ENCODE peak calls at places on chromosomes 16 and 17, in nine cellular contexts. Q is PC-3, N is body of pancreas, S is mucosa of descending colon, U is bronchial epithelial cell, W is cardiac fibroblast, T is AG04450, X is Peyer's patch, J is fibroblast of the aortic adventitia. P is an unnamed sample.
A peak's percentile ranks its signal among the peaks of the same experiment; 100 is the strongest.

GRCh38 chr16:14337303-14338191 is 266.4 kb downstream of the MRTFB start:
- DNase-seq in Q (no peak), N (peak; percentile 45), S (no peak), U (peak; percentile 38), W (peak; percentile 12), T (no peak), X (no peak), J (peak; percentile 49), P (no peak)

GRCh38 chr17:58339775-58340622 is 11.4 kb upstream of the TSPOAP1 start:
- DNase-seq in Q (no peak), N (no peak), S (no peak), U (no peak), W (no peak), T (no peak), X (no peak), J (no peak), P (no peak)

GRCh38 chr16:83068686-83069085 is 441.9 kb downstream of the CDH13 start:
- DNase-seq in Q (no peak), N (no peak), S (no peak), U (no peak), W (peak; percentile 68), T (no peak), X (no peak), J (peak; percentile 67), P (no peak)

GRCh38 chr17:81193470-81194224 is 27.6 kb upstream of the AATK start:
- DNase-seq in Q (no peak), N (no peak), S (no peak), U (no peak), W (no peak), T (no peak), X (no peak), J (peak; percentile 15), P (no peak)

GRCh38 chr17:17876959-17877547 is 40.3 kb upstream of the SREBF1 start:
- DNase-seq in Q (no peak), N (peak; percentile 55), S (no peak), U (peak; percentile 33), W (peak; percentile 36), T (no peak), X (no peak), J (peak; percentile 79), P (no peak)

GRCh38 chr17:34306466-34306865 is 12.8 kb upstream of the CCL8 start:
- DNase-seq in Q (peak; percentile 10), N (peak; percentile 12), S (no peak), U (peak; percentile 71), W (peak; percentile 94), T (no peak), X (no peak), J (peak; percentile 94), P (peak; percentile 41)

GRCh38 chr17:76262732-76263344 is 2.3 kb upstream of the UBALD2 start:
- DNase-seq in Q (peak; percentile 94), N (peak; percentile 88), S (peak; percentile 83), U (peak; percentile 63), W (no peak), T (no peak), X (peak; percentile 60), J (no peak), P (peak; percentile 71)

GRCh38 chr16:14194706-14195105 is 123.6 kb downstream of the MRTFB start:
- DNase-seq in Q (no peak), N (no peak), S (no peak), U (no peak), W (no peak), T (no peak), X (no peak), J (no peak), P (no peak)

GRCh38 chr16:9258423-9259051 is 167.1 kb downstream of the HAPSTR1 start:
- DNase-seq in Q (peak; percentile 39), N (peak; percentile 61), S (peak; percentile 41), U (peak; percentile 9), W (peak; percentile 6), T (no peak), X (no peak), J (peak; percentile 31), P (peak; percentile 9)

GRCh38 chr16:749010-749409 is 8.2 kb upstream of the CIAO3 start:
- DNase-seq in Q (no peak), N (no peak), S (no peak), U (no peak), W (peak; percentile 84), T (peak; percentile 44), X (no peak), J (peak; percentile 89), P (peak; percentile 69)

GRCh38 chr17:2347805-2348685 is 10.7 kb downstream of the SGSM2 start:
- DNase-seq in Q (peak; percentile 75), N (peak; percentile 67), S (peak; percentile 38), U (peak; percentile 75), W (peak; percentile 47), T (peak; percentile 72), X (no peak), J (peak; percentile 63), P (peak; percentile 86)

GRCh38 chr16:85564277-85565051 is 48.7 kb upstream of the GSE1 start:
- DNase-seq in Q (peak; percentile 15), N (peak; percentile 40), S (no peak), U (no peak), W (no peak), T (no peak), X (no peak), J (no peak), P (peak; percentile 17)

GRCh38 chr16:85565796-85566501 is 47.2 kb upstream of the GSE1 start:
- DNase-seq in Q (no peak), N (no peak), S (no peak), U (no peak), W (no peak), T (no peak), X (no peak), J (no peak), P (no peak)

GRCh38 chr16:85566502-85567100 is 46.5 kb upstream of the GSE1 start:
- DNase-seq in Q (no peak), N (no peak), S (no peak), U (no peak), W (no peak), T (no peak), X (no peak), J (no peak), P (no peak)

GRCh38 chr16:85563515-85564276 is 49.4 kb upstream of the GSE1 start:
- DNase-seq in Q (peak; percentile 4), N (peak; percentile 66), S (peak; percentile 88), U (no peak), W (peak; percentile 55), T (no peak), X (no peak), J (no peak), P (no peak)

GRCh38 chr16:85565340-85565739 is 47.8 kb upstream of the GSE1 start:
- DNase-seq in Q (no peak), N (no peak), S (no peak), U (no peak), W (no peak), T (no peak), X (no peak), J (no peak), P (no peak)
- TF ChIP-seq CTCF in Q (no peak), N (no peak), S (no peak), U (no peak), W (no peak), T (no peak), X (no peak), J (no peak), P (no peak)

DNA sequence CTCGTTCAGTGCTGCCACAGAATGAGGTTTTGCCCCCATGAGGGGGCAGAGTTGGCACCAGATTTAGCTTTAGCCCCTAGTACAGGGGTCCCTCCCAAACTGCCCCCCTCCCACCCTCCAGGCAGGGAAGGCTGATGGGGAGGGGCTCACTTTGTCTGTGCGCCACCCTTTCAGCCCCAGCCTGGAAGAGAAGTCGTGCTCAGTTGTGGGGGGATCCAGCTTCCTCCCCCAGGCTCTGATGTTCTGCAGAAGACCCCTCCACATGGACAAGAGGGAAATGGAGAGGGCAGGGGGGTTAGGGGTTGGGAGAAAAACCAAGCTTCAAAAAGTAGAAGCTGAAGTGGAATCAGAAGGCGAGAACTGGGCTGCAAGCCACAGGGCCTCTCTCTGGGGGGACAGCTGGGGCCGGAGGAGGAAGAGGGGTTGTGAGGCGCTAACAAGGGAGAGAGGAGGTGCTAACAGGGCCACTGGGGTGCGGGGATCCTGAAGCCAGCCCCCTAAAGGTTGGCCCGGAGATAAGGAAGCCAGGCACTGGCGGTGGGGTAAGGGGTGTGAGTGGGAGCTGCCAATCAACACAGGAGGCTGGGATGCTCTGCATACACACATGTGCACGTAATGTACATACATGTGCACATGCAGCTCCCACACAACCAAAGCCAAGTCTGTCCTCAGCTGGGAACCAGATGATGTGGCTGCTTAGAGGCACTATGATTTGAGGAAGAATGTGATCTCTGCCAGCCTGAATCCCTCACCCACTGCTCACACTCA is 7.0 kb upstream of the TMEM92 start:
- DNase-seq in Q (no peak), N (no peak), S (no peak), U (no peak), W (peak; percentile 34), T (no peak), X (no peak), J (peak; percentile 55), P (no peak)
- H3K4me3 ChIP-seq in Q (no peak overlapping the region), N (no peak overlapping the region), S (no peak overlapping the region), U (no peak overlapping the region), W (no peak overlapping the region), T (peak overlapping the region; percentile 52), X (no peak overlapping the region), J (peak overlapping the region; percentile 55), P (no peak overlapping the region)

DNA sequence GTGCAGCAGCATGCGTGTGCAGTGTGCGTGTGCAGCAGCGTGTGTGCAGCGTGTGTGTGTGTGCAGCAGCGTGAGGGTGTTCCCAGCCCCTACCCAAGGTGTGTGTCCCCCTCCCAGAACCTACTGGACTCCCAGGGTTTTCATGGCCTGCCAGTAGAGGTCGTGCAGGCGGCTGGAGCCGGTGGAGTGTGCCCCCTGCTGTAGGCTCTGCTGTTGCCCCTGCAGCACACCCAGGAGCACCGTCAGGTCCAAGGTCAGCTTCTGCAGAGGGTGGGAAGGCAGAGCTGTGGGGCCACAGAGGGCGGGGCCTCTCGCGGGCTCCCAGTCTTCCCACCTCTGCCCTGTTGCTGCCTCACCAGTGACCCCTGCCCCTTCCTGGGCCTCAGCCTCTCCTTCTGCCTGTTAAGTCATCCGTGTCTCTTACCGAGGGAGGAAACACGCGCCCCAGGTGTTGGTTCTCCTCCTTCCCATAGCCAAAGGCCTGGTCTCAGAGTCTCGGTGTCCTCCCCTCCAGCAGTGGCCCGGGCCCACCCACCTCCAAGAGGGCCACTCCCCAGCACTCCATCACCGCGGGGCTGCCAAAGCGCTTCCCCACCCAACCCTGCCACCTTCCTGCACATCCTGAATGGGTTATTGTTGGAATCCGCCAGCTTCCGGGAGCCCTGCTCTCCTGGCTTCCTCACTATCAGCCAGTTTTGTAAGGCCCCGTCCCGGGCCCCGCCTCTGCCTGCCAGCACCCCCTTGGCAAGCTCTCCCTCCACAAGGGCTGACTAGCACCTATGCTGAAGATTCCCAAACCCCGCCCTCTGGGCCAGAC is 14.8 kb downstream of the MYBBP1A start:
- DNase-seq in Q (no peak), N (no peak), S (no peak), U (no peak), W (no peak), T (no peak), X (no peak), J (no peak), P (no peak)
- TF ChIP-seq CTCF in Q (peak; percentile 26), N (no peak), S (no peak), U (peak; percentile 28), W (peak; percentile 11), T (no peak), X (peak; percentile 53), J (no peak), P (peak; percentile 16)

DNA sequence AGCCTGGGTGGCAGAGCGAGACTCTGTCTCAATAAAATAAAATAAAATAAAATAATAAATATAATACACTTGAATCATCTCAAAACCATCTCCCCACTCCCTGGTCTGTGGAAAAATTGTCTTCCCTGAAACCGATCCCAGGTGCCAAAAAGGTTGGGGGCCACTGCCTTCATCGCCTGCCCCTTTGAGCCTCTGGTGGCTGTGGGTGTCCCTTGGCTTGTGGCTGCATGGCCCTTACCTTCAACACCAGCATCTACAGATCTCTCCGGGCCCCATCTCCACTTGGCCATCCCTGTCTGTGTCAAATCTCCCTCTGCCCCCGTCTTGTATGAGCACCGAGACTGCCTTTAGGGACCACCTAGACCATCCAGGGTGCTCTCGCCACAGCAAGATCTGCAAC is 177.3 kb downstream of the SEC14L1 start:
- DNase-seq in Q (no peak), N (no peak), S (no peak), U (no peak), W (no peak), T (no peak), X (no peak), J (no peak), P (no peak)
- H3K4me3 ChIP-seq in Q (no peak overlapping the region), N (no peak overlapping the region), S (no peak overlapping the region), U (no peak overlapping the region), W (no peak overlapping the region), T (no peak overlapping the region), X (no peak overlapping the region), J (no peak overlapping the region), P (no peak overlapping the region)